ENCODE peak calls at places on chromosomes 3 and 15, in four cellular contexts. P is astrocyte, L is Peyer's patch, M is HFF-Myc. R is an unnamed sample.

GRCh38 chr15:35107561-35107960 is 22.5 kb upstream of the NANOGP8 start:
- DNase-seq in P (no peak), L (no peak), M (no peak), R (no peak)

GRCh38 chr15:29056839-29057450 is 171.2 kb downstream of the APBA2 start:
- DNase-seq in P (no peak), L (no peak), M (no peak), R (no peak)

GRCh38 chr3:126858887-126859286 is 124.0 kb upstream of the PLXNA1 start:
- DNase-seq in P (peak; percentile 93), L (no peak), M (peak; percentile 59), R (no peak)

GRCh38 chr3:56747150-56747549 is 54.6 kb downstream of the ARHGEF3 start:
- DNase-seq in P (no peak), L (no peak), M (no peak), R (no peak)

GRCh38 chr3:48409291-48410201 is 20.3 kb downstream of the PLXNB1 start:
- DNase-seq in P (no peak), L (no peak), M (no peak), R (no peak)

GRCh38 chr3:161409069-161409468 is 37.8 kb upstream of the SPTSSB start:
- DNase-seq in P (no peak), L (no peak), M (peak; percentile 41), R (no peak)

GRCh38 chr3:53072653-53073552 is 27.0 kb upstream of the SFMBT1 start:
- DNase-seq in P (peak; percentile 35), L (peak; percentile 87), M (peak; percentile 39), R (no peak)

GRCh38 chr3:23752126-23752525 is 53.6 kb upstream of the UBE2E1 start:
- DNase-seq in P (peak; percentile 51), L (no peak), M (no peak), R (no peak)

GRCh38 chr3:193732827-193733226 is 139.8 kb downstream of the OPA1 start:
- DNase-seq in P (no peak), L (no peak), M (no peak), R (no peak)

GRCh38 chr15:58748787-58749531 is 548 bp downstream of the ADAM10 start:
- DNase-seq in P (no peak), L (peak; percentile 60), M (no peak), R (no peak)

GRCh38 chr15:48373855-48374421 is 42.7 kb downstream of the DUT start:
- DNase-seq in P (peak; percentile 97), L (no peak), M (no peak), R (peak; percentile 84)

GRCh38 chr3:51718547-51719412 is 11.9 kb downstream of the GRM2 start:
- DNase-seq in P (no peak), L (peak; percentile 29), M (no peak), R (no peak)

GRCh38 chr3:87691109-87691508 is 367.7 kb downstream of the CGGBP1 start:
- DNase-seq in P (no peak), L (no peak), M (no peak), R (peak; percentile 2)

GRCh38 chr15:65410972-65411371 is 11.8 kb downstream of the IGDCC4 start:
- DNase-seq in P (no peak), L (no peak), M (no peak), R (no peak)

GRCh38 chr3:151216641-151217040 is 13.6 kb upstream of the GPR171 start:
- DNase-seq in P (peak; percentile 84), L (no peak), M (no peak), R (no peak)

GRCh38 chr3:168722091-168722490 is 626.4 kb upstream of the GOLIM4 start:
- DNase-seq in P (peak; percentile 84), L (no peak), M (no peak), R (no peak)

GRCh38 chr3:55658297-55659022 is 171.4 kb upstream of the WNT5A start:
- DNase-seq in P (no peak), L (no peak), M (no peak), R (no peak)

GRCh38 chr3:106206165-106206564 is 337.4 kb upstream of the CBLB start:
- DNase-seq in P (peak; percentile 22), L (peak; percentile 28), M (peak; percentile 67), R (no peak)

GRCh38 chr3:131349946-131350347 is 31.6 kb upstream of the NUDT16 start:
- DNase-seq in P (peak; percentile 73), L (no peak), M (peak; percentile 59), R (peak; percentile 40)

GRCh38 chr3:192566706-192567290 is 160.5 kb downstream of the FGF12 start:
- DNase-seq in P (peak; percentile 68), L (peak; percentile 41), M (peak; percentile 52), R (peak; percentile 61)

GRCh38 chr3:133157716-133158115 is 119.5 kb downstream of the TMEM108 start:
- DNase-seq in P (no peak), L (no peak), M (no peak), R (no peak)

GRCh38 chr3:55434789-55435188 is 52.3 kb downstream of the WNT5A start:
- DNase-seq in P (no peak), L (no peak), M (no peak), R (no peak)

GRCh38 chr15:77543159-77543882 is 89.4 kb downstream of the LINGO1 start:
- DNase-seq in P (peak; percentile 52), L (peak; percentile 74), M (peak; percentile 36), R (peak; percentile 24)

GRCh38 chr3:53140575-53141467 is 10.6 kb upstream of the RFT1 start:
- DNase-seq in P (no peak), L (no peak), M (no peak), R (no peak)

GRCh38 chr3:160403028-160403545 is 3.6 kb downstream of the SMC4 start:
- DNase-seq in P (no peak), L (no peak), M (no peak), R (no peak)

GRCh38 chr15:62606376-62607164 is 436.0 kb upstream of the TPM1 start:
- DNase-seq in P (peak; percentile 100), L (no peak), M (peak; percentile 98), R (peak; percentile 86)

GRCh38 chr3:190048831-190049541 is 71.7 kb downstream of the P3H2 start:
- DNase-seq in P (peak; percentile 82), L (no peak), M (no peak), R (no peak)

GRCh38 chr3:127997016-127997415 is 55.2 kb upstream of the SEC61A1 start:
- DNase-seq in P (no peak), L (no peak), M (no peak), R (no peak)

GRCh38 chr3:157061271-157061670 is 98.7 kb downstream of the CCNL1 start:
- DNase-seq in P (no peak), L (no peak), M (no peak), R (no peak)

GRCh38 chr3:182212479-182213076 is 500.9 kb downstream of the SOX2 start:
- DNase-seq in P (peak; percentile 98), L (no peak), M (peak; percentile 27), R (peak; percentile 86)

GRCh38 chr3:117495620-117496019 is 786.0 kb downstream of the TUSC7 start:
- DNase-seq in P (peak; percentile 2), L (no peak), M (no peak), R (no peak)

GRCh38 chr3:39102504-39103323 is 4.7 kb downstream of the GORASP1 start:
- DNase-seq in P (no peak), L (no peak), M (no peak), R (no peak)

GRCh38 chr3:39101022-39101689 is 6.3 kb downstream of the GORASP1 start:
- DNase-seq in P (no peak), L (peak; percentile 62), M (no peak), R (no peak)

GRCh38 chr3:39104961-39105686 is 2.3 kb downstream of the GORASP1 start:
- DNase-seq in P (no peak), L (peak; percentile 16), M (no peak), R (no peak)

GRCh38 chr3:39103791-39104552 is 3.5 kb downstream of the GORASP1 start:
- DNase-seq in P (no peak), L (no peak), M (no peak), R (no peak)

GRCh38 chr3:39103324-39103693 is 4.1 kb downstream of the GORASP1 start:
- DNase-seq in P (no peak), L (no peak), M (no peak), R (no peak)
- TF ChIP-seq CTCF in P (no peak), L (no peak), M (peak; percentile 8), R (no peak)

GRCh38 chr3:147367676-147368075 is 38.7 kb downstream of the ZIC4 start:
- DNase-seq in P (no peak), L (no peak), M (no peak), R (no peak)
- H3K4me3 ChIP-seq in P (no peak overlapping the region), L (no peak overlapping the region), M (no peak overlapping the region), R (no peak overlapping the region)

DNA sequence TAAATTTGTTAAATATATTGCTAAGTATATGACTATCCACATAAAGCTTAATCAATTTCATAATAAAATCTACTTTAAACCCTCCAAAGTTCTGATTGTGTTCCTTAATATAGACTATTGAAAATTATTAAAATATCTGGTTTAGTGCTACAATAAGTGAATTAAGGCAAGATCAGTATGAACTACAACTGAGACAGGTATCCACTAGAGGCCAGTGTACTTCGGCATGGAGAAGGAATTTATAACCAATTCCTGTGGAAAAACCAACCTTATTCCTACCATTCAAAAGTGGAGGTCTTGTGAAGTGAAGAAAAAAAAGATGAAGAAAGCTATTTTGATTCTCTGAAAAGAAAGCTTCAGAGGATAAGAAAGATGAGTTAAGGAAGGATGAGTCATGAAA is 237.7 kb downstream of the SUCLG2 start:
- DNase-seq in P (no peak), L (no peak), M (no peak), R (no peak)
- TF ChIP-seq CTCF in P (peak; percentile 10), L (no peak), M (no peak), R (peak; percentile 22)

GRCh38 chr3:186287723-186288122 is 74.3 kb downstream of the DGKG start:
- DNase-seq in P (peak; percentile 95), L (no peak), M (no peak), R (peak; percentile 84)
- H3K4me3 ChIP-seq in P (no peak overlapping the region), L (no peak overlapping the region), M (no peak overlapping the region), R (no peak overlapping the region)

GRCh38 chr3:196080997-196081833 is 675 bp downstream of the TFRC start:
- DNase-seq in P (peak; percentile 22), L (peak; percentile 61), M (no peak), R (no peak)

GRCh38 chr3:196082471-196082971 is 631 bp upstream of the TFRC start:
- DNase-seq in P (no peak), L (no peak), M (no peak), R (no peak)

GRCh38 chr3:196080517-196080841 is 1.4 kb downstream of the TFRC start:
- DNase-seq in P (no peak), L (no peak), M (no peak), R (no peak)

GRCh38 chr3:196085534-196085933 is 3.6 kb upstream of the TFRC start:
- DNase-seq in P (no peak), L (no peak), M (no peak), R (no peak)

GRCh38 chr3:196081834-196082470 is at the start of gene TFRC:
- DNase-seq in P (peak; percentile 71), L (peak; percentile 98), M (peak; percentile 71), R (peak; percentile 66)
- TF ChIP-seq CTCF in P (no peak), L (no peak), M (no peak), R (no peak)

GRCh38 chr3:122151480-122151879 is 32.0 kb upstream of the CASR start:
- DNase-seq in P (no peak), L (no peak), M (no peak), R (no peak)

GRCh38 chr3:122146466-122146865 is 37.0 kb upstream of the CASR start:
- DNase-seq in P (no peak), L (no peak), M (no peak), R (no peak)

GRCh38 chr3:122149228-122149627 is 34.2 kb upstream of the CASR start:
- DNase-seq in P (no peak), L (no peak), M (no peak), R (no peak)
- H3K4me3 ChIP-seq in P (no peak overlapping the region), L (no peak overlapping the region), M (no peak overlapping the region), R (no peak overlapping the region)

R was measured in retinal pigment epithelial cell.